ENCODE peak calls at places on chromosome 2, in eight cellular contexts. Y, Q, Z, B, K, D, L and P are unnamed samples. For H3K27me3, the result is how much of the 10 kb centered on the place peaks cover.

GRCh38 chr2:81206216-81206615 is 901.7 kb upstream of the LRRTM1 start:
- DNase-seq in Y (no peak), Q (no peak), Z (no peak), B (no peak), K (no peak), D (no peak), L (no peak), P (no peak)

GRCh38 chr2:214747992-214748391 is 61.5 kb downstream of the BARD1 start:
- DNase-seq in Y (no peak), Q (no peak), Z (no peak), B (no peak), K (no peak), D (no peak), L (no peak), P (no peak)

GRCh38 chr2:43067254-43068052 is 159.0 kb downstream of the ZFP36L2 start:
- DNase-seq in Y (no peak), Q (no peak), Z (no peak), B (peak), K (no peak), D (no peak), L (no peak), P (peak)

GRCh38 chr2:120877409-120877808 is 141.7 kb downstream of the GLI2 start:
- DNase-seq in Y (no peak), Q (no peak), Z (no peak), B (no peak), K (no peak), D (no peak), L (no peak), P (no peak)

GRCh38 chr2:54065411-54065810 is 50.0 kb upstream of the ACYP2 start:
- DNase-seq in Y (no peak), Q (no peak), Z (no peak), B (no peak), K (no peak), D (no peak), L (no peak), P (no peak)

GRCh38 chr2:100417745-100418090 is 250 bp upstream of the CHST10 start:
- DNase-seq in Y (no peak), Q (no peak), Z (no peak), B (no peak), K (no peak), D (no peak), L (no peak), P (no peak)

GRCh38 chr2:100773538-100773937 is 46.4 kb upstream of the NPAS2 start:
- DNase-seq in Y (no peak), Q (no peak), Z (no peak), B (no peak), K (no peak), D (no peak), L (no peak), P (no peak)

GRCh38 chr2:110735366-110735765 is 3.0 kb downstream of the ACOXL start:
- DNase-seq in Y (no peak), Q (no peak), Z (no peak), B (no peak), K (peak), D (no peak), L (no peak), P (no peak)

GRCh38 chr2:176772816-176773215 is 439.8 kb upstream of the HNRNPA3 start:
- DNase-seq in Y (no peak), Q (no peak), Z (no peak), B (no peak), K (no peak), D (no peak), L (no peak), P (no peak)

GRCh38 chr2:24513672-24514071 is 22.6 kb downstream of the NCOA1 start:
- DNase-seq in Y (no peak), Q (no peak), Z (no peak), B (no peak), K (no peak), D (no peak), L (no peak), P (no peak)

GRCh38 chr2:201064797-201065329 is 6.6 kb downstream of the HYCC2 start:
- DNase-seq in Y (no peak), Q (no peak), Z (no peak), B (no peak), K (no peak), D (no peak), L (no peak), P (no peak)

GRCh38 chr2:121491566-121491965 is 39.1 kb upstream of the RNU4ATAC start:
- DNase-seq in Y (no peak), Q (no peak), Z (no peak), B (no peak), K (no peak), D (no peak), L (no peak), P (no peak)

GRCh38 chr2:193776988-193777387 is 1582.3 kb upstream of the TMEFF2 start:
- DNase-seq in Y (no peak), Q (no peak), Z (no peak), B (no peak), K (no peak), D (no peak), L (no peak), P (no peak)

GRCh38 chr2:121626777-121627524 is 22.3 kb downstream of the CLASP1 start:
- DNase-seq in Y (peak), Q (peak), Z (peak), B (no peak), K (peak), D (peak), L (no peak), P (no peak)

GRCh38 chr2:204967199-204967995 is 422.1 kb downstream of the PARD3B start:
- DNase-seq in Y (peak), Q (no peak), Z (peak), B (no peak), K (no peak), D (no peak), L (no peak), P (peak)

GRCh38 chr2:229141626-229142025 is 129.5 kb downstream of the PID1 start:
- DNase-seq in Y (no peak), Q (no peak), Z (no peak), B (no peak), K (no peak), D (no peak), L (no peak), P (no peak)

GRCh38 chr2:220276736-220277444 is 649.5 kb downstream of the SLC4A3 start:
- DNase-seq in Y (no peak), Q (no peak), Z (no peak), B (no peak), K (no peak), D (no peak), L (no peak), P (no peak)

GRCh38 chr2:175964195-175964594 is 37.9 kb downstream of the LNPK start:
- DNase-seq in Y (no peak), Q (no peak), Z (no peak), B (no peak), K (no peak), D (no peak), L (no peak), P (no peak)

GRCh38 chr2:119333360-119333759 is 33.3 kb downstream of the C2orf76 start:
- DNase-seq in Y (no peak), Q (no peak), Z (no peak), B (no peak), K (no peak), D (no peak), L (no peak), P (no peak)

GRCh38 chr2:45301307-45302010 is 292.2 kb upstream of the SIX2 start:
- DNase-seq in Y (peak), Q (peak), Z (no peak), B (no peak), K (no peak), D (no peak), L (no peak), P (no peak)

DNA sequence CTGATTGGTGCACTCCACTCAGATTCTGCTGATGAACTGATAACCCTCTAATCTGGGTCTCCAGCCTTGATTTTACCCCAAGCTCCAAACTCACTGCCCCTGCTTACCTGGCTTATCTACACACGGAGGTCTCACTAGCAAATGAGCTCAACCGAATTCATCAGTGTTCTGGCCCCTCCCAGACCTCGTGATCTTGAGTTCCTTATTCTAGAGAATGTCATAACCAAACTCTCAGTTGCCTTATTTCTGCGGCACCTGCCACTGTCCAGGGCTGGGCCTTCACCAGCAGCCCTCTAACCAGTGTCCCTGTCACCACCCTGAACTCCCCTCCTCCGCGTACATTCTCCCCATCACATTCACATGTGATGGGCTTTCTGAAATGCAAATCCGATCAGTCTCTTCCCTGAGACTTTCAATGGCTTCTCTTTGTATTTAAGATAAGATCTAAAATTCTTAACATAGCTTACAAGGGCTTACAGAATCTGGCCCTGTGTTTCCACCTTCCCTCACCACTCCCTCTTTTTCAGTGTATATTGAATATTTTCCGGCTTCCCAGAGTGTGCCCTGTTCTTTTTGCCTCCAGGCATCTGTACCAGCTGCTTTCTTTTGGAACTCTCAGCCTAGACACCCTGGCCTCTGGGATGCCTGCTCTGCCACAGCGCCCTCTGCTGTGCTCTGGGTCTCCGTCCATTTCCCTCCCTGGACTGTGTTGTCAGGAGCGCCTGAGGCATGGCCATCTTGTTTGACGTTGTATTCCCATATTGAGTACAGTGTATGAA is 31.1 kb downstream of the NAB1 start:
- DNase-seq in Y (no peak), Q (peak), Z (peak), B (no peak), K (peak), D (peak), L (no peak), P (peak)
- TF ChIP-seq POLR2A in Y (no peak), Q (no peak), Z (no peak), B (no peak), K (no peak), D (no peak), L (no peak), P (no peak)

GRCh38 chr2:68837164-68837860 is 33.9 kb downstream of the BMP10 start:
- DNase-seq in Y (peak), Q (no peak), Z (peak), B (no peak), K (peak), D (peak), L (peak), P (peak)

GRCh38 chr2:68833162-68833561 is 38.0 kb downstream of the BMP10 start:
- DNase-seq in Y (no peak), Q (no peak), Z (no peak), B (no peak), K (no peak), D (no peak), L (no peak), P (no peak)

GRCh38 chr2:68835636-68836035 is 35.6 kb downstream of the BMP10 start:
- DNase-seq in Y (no peak), Q (no peak), Z (no peak), B (no peak), K (peak), D (no peak), L (no peak), P (no peak)

GRCh38 chr2:68832161-68832869 is 38.9 kb downstream of the BMP10 start:
- DNase-seq in Y (peak), Q (no peak), Z (peak), B (peak), K (peak), D (peak), L (peak), P (peak)

GRCh38 chr2:68834737-68835136 is 36.5 kb downstream of the BMP10 start:
- DNase-seq in Y (no peak), Q (no peak), Z (no peak), B (no peak), K (peak), D (no peak), L (no peak), P (no peak)
- TF ChIP-seq CTCF in Y (no peak), Q (no peak), Z (no peak), B (no peak), K (no peak), D (no peak), L (no peak), P (no peak)

GRCh38 chr2:223854741-223855140 is 17.4 kb upstream of the AP1S3 start:
- DNase-seq in Y (no peak), Q (no peak), Z (no peak), B (no peak), K (no peak), D (no peak), L (no peak), P (no peak)
- H3K27me3 ChIP-seq in Y (under half), Q (under half), Z (under half), B (under half), K (under half), D (under half), L (under half), P (under half)

GRCh38 chr2:218781691-218782528 is at the start of gene CYP27A1:
- DNase-seq in Y (peak), Q (peak), Z (peak), B (peak), K (peak), D (peak), L (peak), P (peak)
- TF ChIP-seq POLR2A in Y (no peak), Q (peak), Z (peak), B (no peak), K (peak), D (peak), L (no peak), P (no peak)

GRCh38 chr2:127197475-127198385 is 22.4 kb downstream of the CYP27C1 start:
- DNase-seq in Y (peak), Q (peak), Z (peak), B (peak), K (peak), D (peak), L (no peak), P (no peak)
- TF ChIP-seq CTCF in Y (peak), Q (peak), Z (peak), B (peak), K (no peak), D (peak), L (peak), P (no peak)

GRCh38 chr2:218881744-218882462 is 1.3 kb downstream of the WNT10A start:
- DNase-seq in Y (no peak), Q (no peak), Z (no peak), B (no peak), K (no peak), D (no peak), L (no peak), P (no peak)
- H3K27me3 ChIP-seq in Y (half or more), Q (under half), Z (half or more), B (half or more), K (under half), D (under half), L (half or more), P (under half)

DNA sequence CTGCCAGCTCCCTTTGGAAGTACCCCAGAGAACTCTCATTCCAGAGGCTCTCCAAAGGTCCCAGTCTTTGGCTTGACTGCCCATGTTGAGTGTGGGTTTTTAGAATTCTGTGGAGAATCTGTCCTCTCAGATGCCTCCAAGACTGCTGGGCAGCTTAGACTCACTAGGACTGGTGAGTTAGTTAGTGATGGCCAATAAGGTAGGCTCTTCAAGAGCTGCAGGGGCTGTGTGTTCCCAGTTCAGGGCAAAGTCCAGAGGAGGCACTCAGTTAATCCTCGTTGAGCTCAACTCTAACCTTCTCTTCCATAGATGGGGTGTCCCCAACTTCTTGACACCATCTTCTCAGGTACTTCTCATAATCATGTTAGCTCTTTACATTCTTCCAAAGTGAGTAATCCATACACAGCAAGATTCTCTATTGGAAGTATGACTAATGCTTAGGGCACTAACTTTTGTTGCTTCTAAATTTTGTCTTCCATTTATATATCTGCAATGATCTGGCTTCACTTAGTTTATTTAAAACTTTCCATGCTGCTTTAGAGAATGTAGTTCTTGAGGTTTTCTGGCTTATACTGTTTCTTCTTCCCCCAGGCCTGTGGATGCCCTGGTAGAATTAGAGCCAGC is 88.9 kb downstream of the POLE4 start:
- DNase-seq in Y (no peak), Q (no peak), Z (no peak), B (no peak), K (no peak), D (no peak), L (no peak), P (no peak)
- TF ChIP-seq POLR2A in Y (no peak), Q (no peak), Z (no peak), B (no peak), K (no peak), D (no peak), L (no peak), P (no peak)

DNA sequence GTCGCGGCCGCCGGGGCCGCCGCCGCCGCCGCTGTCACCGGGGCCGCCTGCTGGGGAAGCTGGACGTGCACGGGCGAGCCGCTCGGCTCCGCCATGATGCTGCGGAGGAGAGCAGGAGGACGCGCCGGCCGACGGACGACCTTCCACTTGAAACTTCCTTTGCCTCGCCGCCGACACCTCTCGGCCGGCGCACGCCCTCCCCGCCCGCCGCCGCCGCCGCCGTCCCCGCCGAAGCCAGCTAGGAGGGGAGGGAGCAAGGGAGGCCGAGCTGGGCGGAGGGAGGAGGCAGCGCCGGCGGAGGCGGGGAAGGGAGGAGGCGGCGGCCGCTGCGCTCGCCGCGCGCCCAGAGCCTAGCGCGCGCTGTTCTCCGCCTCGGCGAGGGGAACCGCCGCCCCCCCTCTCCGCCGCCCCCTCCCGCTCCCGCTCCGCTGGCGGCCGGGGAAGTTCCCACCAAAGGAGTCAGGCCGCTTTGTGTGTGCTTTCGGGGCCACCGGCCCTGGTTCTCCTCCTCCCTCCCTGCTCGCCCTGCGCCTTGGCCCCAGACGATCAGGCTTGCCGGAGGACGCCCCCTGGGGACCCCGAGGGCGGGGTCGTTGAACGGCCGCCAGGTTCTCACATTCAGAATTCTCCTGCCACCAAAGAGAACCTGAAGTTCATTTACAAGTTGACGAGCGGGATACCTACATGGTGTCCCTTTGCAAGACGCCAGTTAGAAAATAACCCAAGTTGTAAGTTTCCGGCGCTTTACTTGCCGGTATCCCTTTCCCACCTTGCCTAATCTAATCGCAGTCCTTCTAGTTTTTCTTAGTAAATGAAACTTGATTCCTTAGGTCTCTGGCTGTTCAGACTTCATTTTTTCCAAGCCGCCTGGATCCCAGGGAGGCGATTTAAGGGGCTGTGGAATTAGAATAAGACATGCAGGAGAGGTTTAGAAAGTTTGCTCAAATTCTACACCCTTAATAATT is at the start of gene STK39:
- DNase-seq in Y (peak), Q (peak), Z (peak), B (peak), K (peak), D (peak), L (peak), P (peak)
- TF ChIP-seq CTCF in Y (peak), Q (peak), Z (no peak), B (no peak), K (no peak), D (peak), L (peak), P (no peak)

GRCh38 chr2:94960751-94961150 is 64.8 kb upstream of the MAL start:
- DNase-seq in Y (no peak), Q (no peak), Z (no peak), B (no peak), K (no peak), D (no peak), L (no peak), P (no peak)

GRCh38 chr2:94964193-94964592 is 61.3 kb upstream of the MAL start:
- DNase-seq in Y (no peak), Q (no peak), Z (no peak), B (no peak), K (no peak), D (no peak), L (no peak), P (no peak)

GRCh38 chr2:94960266-94960665 is 65.2 kb upstream of the MAL start:
- DNase-seq in Y (no peak), Q (no peak), Z (no peak), B (no peak), K (no peak), D (no peak), L (no peak), P (no peak)

GRCh38 chr2:94956797-94957391 is 68.6 kb upstream of the MAL start:
- DNase-seq in Y (peak), Q (peak), Z (no peak), B (no peak), K (no peak), D (peak), L (no peak), P (no peak)

GRCh38 chr2:94958245-94958644 is 67.3 kb upstream of the MAL start:
- DNase-seq in Y (no peak), Q (no peak), Z (no peak), B (no peak), K (no peak), D (no peak), L (no peak), P (no peak)
- H3K27me3 ChIP-seq in Y (under half), Q (under half), Z (under half), B (under half), K (under half), D (under half), L (under half), P (under half)